ENCODE peak calls at places on chromosome 22, in six cellular contexts. J is heart left ventricle, M is tibial artery, F is neural progenitor cell, O is SK-N-SH, N is cardiac muscle cell. W is an unnamed sample.

GRCh38 chr22:24592846-24593809 is at the start of gene LRRC75B:
- DNase-seq in J (peak), M (peak), F (peak), O (peak), N (peak), W (peak)

GRCh38 chr22:37326726-37327125 is 44.4 kb downstream of the CYTH4 start:
- DNase-seq in J (no peak), M (no peak), F (no peak), O (no peak), N (no peak), W (no peak)

GRCh38 chr22:27317156-27317555 is 484.4 kb downstream of the MN1 start:
- DNase-seq in J (no peak), M (no peak), F (peak), O (no peak), N (no peak), W (no peak)

GRCh38 chr22:42262964-42263363 is 7.5 kb downstream of the TCF20 start:
- DNase-seq in J (no peak), M (no peak), F (no peak), O (no peak), N (no peak), W (no peak)

GRCh38 chr22:50157976-50158375 is 12.6 kb upstream of the PANX2 start:
- DNase-seq in J (no peak), M (no peak), F (no peak), O (no peak), N (no peak), W (no peak)

GRCh38 chr22:25083414-25084166 is 116.1 kb upstream of the CRYBB3 start:
- DNase-seq in J (no peak), M (no peak), F (peak), O (peak), N (no peak), W (no peak)

GRCh38 chr22:49163960-49164690 is 663.5 kb downstream of the BRD1 start:
- DNase-seq in J (no peak), M (no peak), F (no peak), O (no peak), N (no peak), W (no peak)

GRCh38 chr22:41367680-41368542 is 13.8 kb upstream of the TEF start:
- DNase-seq in J (peak), M (peak), F (peak), O (no peak), N (no peak), W (peak)

GRCh38 chr22:23243859-23244689 is 63.8 kb downstream of the BCR start:
- DNase-seq in J (no peak), M (no peak), F (no peak), O (no peak), N (no peak), W (no peak)

GRCh38 chr22:24485608-24486007 is 9.5 kb upstream of the UPB1 start:
- DNase-seq in J (no peak), M (no peak), F (no peak), O (no peak), N (no peak), W (no peak)

GRCh38 chr22:24752091-24752623 is 22.4 kb downstream of the PIWIL3 start:
- DNase-seq in J (no peak), M (no peak), F (no peak), O (no peak), N (no peak), W (no peak)

GRCh38 chr22:17629646-17630045 is 1.1 kb upstream of the ATP6V1E1 start:
- DNase-seq in J (no peak), M (no peak), F (no peak), O (no peak), N (no peak), W (no peak)
- TF ChIP-seq CTCF in J (no peak), M (no peak), F (no peak), O (no peak), N (no peak), W (no peak)

GRCh38 chr22:44840611-44841322 is 88.4 kb downstream of the ARHGAP8 start:
- DNase-seq in J (no peak), M (no peak), F (no peak), O (no peak), N (no peak), W (no peak)

GRCh38 chr22:44839721-44840120 is 87.3 kb downstream of the ARHGAP8 start:
- DNase-seq in J (no peak), M (no peak), F (no peak), O (peak), N (no peak), W (no peak)

GRCh38 chr22:44839061-44839460 is 86.7 kb downstream of the ARHGAP8 start:
- DNase-seq in J (no peak), M (no peak), F (no peak), O (no peak), N (no peak), W (no peak)

GRCh38 chr22:44837481-44837880 is 85.1 kb downstream of the ARHGAP8 start:
- DNase-seq in J (no peak), M (no peak), F (no peak), O (peak), N (no peak), W (no peak)

GRCh38 chr22:44838316-44839016 is 86.1 kb downstream of the ARHGAP8 start:
- DNase-seq in J (peak), M (no peak), F (no peak), O (no peak), N (no peak), W (no peak)
- H3K4me3 ChIP-seq in J (no peak), M (no peak), F (no peak), O (no peak), N (no peak), W (no peak)

DNA sequence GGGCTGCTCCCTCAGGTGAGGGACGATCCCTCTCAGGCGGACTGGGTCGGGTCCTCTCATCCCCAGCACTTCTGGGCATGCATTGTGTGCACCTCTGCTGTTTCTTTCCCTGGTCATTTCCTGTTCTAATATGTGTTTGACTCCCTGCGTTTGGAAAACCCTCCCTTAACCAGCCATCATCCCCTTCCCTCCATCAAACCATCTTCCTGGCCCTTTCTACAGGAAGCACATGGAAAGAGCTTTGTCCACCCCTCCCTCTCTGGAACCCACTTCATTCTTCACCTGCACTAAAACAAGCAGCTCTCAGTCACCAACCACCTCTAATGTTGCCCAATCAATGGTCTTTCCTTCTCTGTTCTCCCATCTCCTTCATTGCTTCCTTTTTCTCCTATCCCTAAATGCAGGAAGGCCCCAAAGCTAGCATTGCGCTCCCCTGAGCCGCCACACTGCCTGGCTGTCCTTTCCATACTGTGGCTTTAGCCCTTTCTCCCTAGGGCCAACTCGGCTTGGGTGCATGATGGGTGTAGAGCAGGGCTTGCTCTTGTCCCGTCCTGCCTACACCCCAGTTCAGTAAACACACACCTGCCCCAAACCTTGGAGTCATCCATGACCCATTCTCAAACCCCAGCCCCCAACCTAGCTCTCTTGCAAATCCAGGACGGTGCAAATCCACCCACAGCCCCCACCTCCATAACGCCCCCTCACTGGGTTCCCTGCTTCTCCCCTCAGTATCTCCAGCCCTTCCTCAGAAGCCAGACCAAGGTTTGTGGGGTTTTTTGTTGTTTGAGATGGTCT is 5.4 kb upstream of the GAS2L1 start:
- DNase-seq in J (no peak), M (no peak), F (no peak), O (peak), N (no peak), W (no peak)
- H3K27ac ChIP-seq in J (no peak), M (no peak), F (peak), O (no peak), N (peak), W (peak)

GRCh38 chr22:39175127-39176066 is 22.9 kb upstream of the CBX7 start:
- DNase-seq in J (no peak), M (no peak), F (no peak), O (no peak), N (no peak), W (no peak)
- TF ChIP-seq CTCF in J (no peak), M (no peak), F (no peak), O (no peak), N (peak), W (no peak)

DNA sequence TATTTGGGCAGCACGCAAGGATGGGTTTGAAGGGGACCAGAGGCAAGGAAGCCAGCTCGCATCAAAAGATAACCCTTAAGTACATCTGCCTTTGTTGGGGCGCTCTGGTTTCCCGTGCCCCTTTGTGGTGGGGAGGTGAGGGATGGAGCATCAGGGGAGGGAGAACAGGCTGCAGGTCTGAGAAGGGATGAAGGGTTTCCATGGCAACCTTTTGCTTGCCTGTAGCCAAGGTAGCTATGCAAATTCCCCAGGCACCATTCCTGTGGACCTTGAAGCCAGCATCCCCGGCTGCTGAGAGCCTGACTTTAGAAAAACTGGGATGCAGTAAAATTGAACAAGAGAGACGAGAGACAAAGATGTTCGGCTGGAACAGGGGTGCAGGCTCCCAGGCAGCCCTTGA is 75.7 kb downstream of the SEZ6L start:
- DNase-seq in J (no peak), M (no peak), F (peak), O (no peak), N (no peak), W (no peak)
- H3K4me3 ChIP-seq in J (no peak), M (no peak), F (no peak), O (no peak), N (no peak), W (no peak)

GRCh38 chr22:47310601-47311000 is 548.2 kb downstream of the TBC1D22A start:
- DNase-seq in J (no peak), M (no peak), F (no peak), O (no peak), N (no peak), W (no peak)

GRCh38 chr22:47318041-47318737 is 555.7 kb downstream of the TBC1D22A start:
- DNase-seq in J (no peak), M (no peak), F (no peak), O (no peak), N (no peak), W (no peak)

GRCh38 chr22:47320560-47320959 is 558.1 kb downstream of the TBC1D22A start:
- DNase-seq in J (no peak), M (no peak), F (no peak), O (no peak), N (no peak), W (no peak)

GRCh38 chr22:47316020-47316419 is 553.6 kb downstream of the TBC1D22A start:
- DNase-seq in J (no peak), M (no peak), F (no peak), O (no peak), N (no peak), W (no peak)
- H3K27ac ChIP-seq in J (no peak), M (no peak), F (no peak), O (no peak), N (no peak), W (no peak)

DNA sequence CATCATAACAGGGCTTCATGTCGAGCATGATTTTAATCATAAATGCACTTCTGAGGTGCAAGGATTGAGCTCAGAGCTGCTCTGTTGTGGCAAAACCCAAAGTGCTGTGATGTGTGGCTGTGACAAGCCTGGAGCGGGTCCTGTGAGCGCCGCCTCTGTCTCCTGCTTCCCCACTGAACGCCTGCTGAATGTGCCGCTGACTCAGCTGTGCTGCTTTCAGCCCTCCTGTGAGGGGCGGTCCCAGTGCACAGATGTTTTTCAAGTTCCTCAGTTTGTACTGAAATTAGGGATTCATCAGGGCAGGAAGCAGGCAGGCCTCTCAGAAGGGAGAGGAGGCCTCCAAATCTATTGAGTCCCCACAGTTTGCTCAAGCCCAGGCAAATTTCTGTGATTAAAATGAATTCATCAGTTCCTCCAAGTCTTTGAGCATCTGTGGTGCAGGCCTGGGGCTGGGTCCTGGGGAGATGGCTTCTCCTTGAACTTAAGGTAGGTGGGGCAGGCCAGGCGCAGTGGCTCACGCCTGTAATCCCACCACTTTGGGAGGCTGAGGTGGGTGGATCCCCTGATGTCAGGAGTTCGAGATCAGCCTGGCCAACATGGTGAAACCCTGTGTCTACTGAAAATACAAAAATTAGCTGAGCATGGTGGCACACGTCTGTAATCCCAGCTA is 2.9 kb upstream of the GTSE1 start:
- DNase-seq in J (peak), M (peak), F (no peak), O (no peak), N (no peak), W (peak)
- TF ChIP-seq CTCF in J (no peak), M (no peak), F (no peak), O (no peak), N (no peak), W (no peak)

DNA sequence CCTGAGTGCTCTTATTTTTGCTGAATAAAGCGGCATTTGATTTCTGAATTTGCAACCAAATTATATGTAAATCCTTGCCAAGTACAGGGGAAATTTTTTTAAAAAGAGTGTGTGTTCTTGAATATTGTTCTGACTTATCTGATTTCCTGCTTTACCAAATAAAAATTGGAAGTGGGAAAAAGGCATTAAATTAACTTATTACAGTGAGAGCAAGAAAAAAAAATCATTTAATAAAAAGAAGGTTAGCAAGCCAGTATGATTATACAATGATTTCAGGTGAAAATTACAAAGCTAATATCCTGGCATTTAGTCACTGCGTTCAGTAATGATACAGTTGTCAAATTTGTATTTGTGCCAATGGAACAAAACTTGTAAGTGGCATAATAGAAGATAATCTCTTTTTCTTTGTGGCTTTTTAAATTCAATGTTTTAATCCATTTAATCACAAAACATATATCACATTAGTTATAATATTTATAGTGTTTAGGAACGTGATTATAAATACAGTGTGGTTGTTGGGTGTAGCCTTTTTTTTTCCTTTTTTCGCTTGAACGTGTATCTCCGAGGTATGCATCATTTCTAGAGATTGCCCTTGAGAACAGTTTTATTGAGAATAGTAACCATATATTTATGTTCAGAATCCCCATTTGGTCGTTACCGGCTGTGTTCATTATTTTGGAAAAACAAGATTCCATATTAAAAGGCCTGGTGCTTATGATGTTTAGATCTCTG is 82.0 kb upstream of the PPARA start:
- DNase-seq in J (no peak), M (no peak), F (no peak), O (no peak), N (no peak), W (no peak)
- H3K4me3 ChIP-seq in J (peak), M (peak), F (no peak), O (peak), N (no peak), W (peak)

GRCh38 chr22:21845558-21846452 is 21.6 kb downstream of the MAPK1 start:
- DNase-seq in J (no peak), M (no peak), F (no peak), O (no peak), N (no peak), W (no peak)

GRCh38 chr22:21850660-21851059 is 16.8 kb downstream of the MAPK1 start:
- DNase-seq in J (no peak), M (no peak), F (no peak), O (no peak), N (no peak), W (no peak)

DNA sequence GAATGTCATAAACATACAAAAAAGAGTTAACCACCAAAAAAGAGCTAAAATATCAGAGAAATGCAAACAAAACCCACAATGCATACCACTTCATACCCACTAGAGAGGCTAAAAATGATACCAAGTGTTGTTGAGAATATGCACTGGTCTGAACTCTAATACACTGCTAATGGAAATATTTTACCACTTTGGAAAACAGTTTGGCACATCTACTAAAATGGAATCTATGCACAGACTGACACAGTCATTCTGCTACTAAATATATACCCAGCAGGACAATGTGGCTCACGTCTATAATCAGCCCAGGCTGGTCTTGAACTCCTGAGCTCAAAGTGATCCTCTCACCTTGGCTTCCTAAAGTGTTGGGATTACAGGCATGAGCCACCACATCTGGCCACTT is 18.0 kb downstream of the MAPK1 start:
- DNase-seq in J (no peak), M (no peak), F (no peak), O (no peak), N (no peak), W (no peak)
- H3K27ac ChIP-seq in J (peak), M (peak), F (no peak), O (no peak), N (peak), W (no peak)